ENCODE peak calls at places on chromosomes 5 and 9, in seven cellular contexts. L is psoas muscle; F is cardiac muscle cell; T is HCT116; G is CD4-positive, CD25-positive, alpha-beta regulatory T cell; N is gastrocnemius medialis; A is right atrium auricular region. Q is an unnamed sample. For H3K9me3, the result is how much of the 10 kb centered on the place peaks cover.

GRCh38 chr5:11977904-11978303 is 73.7 kb upstream of the CTNND2 start:
- DNase-seq in A (no peak), T (no peak), G (no peak), F (no peak), L (no peak), N (no peak), Q (no peak)

GRCh38 chr5:139459451-139459934 is 3.0 kb downstream of the ECSCR start:
- DNase-seq in N (no peak), T (no peak), G (no peak), A (no peak), F (no peak), L (no peak), Q (no peak)

GRCh38 chr5:11383506-11384095 is 520.6 kb downstream of the CTNND2 start:
- DNase-seq in A (no peak), F (peak), G (no peak), L (no peak), N (no peak), T (no peak), Q (no peak)

GRCh38 chr5:146366904-146367303 is 28.3 kb downstream of the POU4F3 start:
- DNase-seq in L (no peak), N (no peak), T (no peak), A (no peak), G (no peak), F (no peak), Q (no peak)

GRCh38 chr5:41083306-41083705 is 12.2 kb upstream of the MROH2B start:
- DNase-seq in G (no peak), L (no peak), N (no peak), F (no peak), A (no peak), T (no peak), Q (no peak)

GRCh38 chr5:55304584-55304983 is 2.9 kb downstream of the DHX29 start:
- DNase-seq in F (no peak), L (no peak), A (no peak), T (no peak), N (no peak), G (no peak), Q (no peak)

GRCh38 chr5:98816574-98817222 is 43.2 kb downstream of the RGMB start:
- DNase-seq in F (no peak), N (no peak), T (no peak), A (no peak), G (no peak), L (no peak), Q (no peak)

GRCh38 chr9:70262948-70263347 is 4.2 kb downstream of the SMC5 start:
- DNase-seq in L (no peak), G (no peak), F (no peak), T (no peak), A (no peak), N (no peak), Q (no peak)

GRCh38 chr9:106800691-106801090 is 62.3 kb upstream of the ZNF462 start:
- DNase-seq in G (no peak), L (no peak), A (no peak), F (no peak), T (no peak), N (no peak), Q (no peak)

DNA sequence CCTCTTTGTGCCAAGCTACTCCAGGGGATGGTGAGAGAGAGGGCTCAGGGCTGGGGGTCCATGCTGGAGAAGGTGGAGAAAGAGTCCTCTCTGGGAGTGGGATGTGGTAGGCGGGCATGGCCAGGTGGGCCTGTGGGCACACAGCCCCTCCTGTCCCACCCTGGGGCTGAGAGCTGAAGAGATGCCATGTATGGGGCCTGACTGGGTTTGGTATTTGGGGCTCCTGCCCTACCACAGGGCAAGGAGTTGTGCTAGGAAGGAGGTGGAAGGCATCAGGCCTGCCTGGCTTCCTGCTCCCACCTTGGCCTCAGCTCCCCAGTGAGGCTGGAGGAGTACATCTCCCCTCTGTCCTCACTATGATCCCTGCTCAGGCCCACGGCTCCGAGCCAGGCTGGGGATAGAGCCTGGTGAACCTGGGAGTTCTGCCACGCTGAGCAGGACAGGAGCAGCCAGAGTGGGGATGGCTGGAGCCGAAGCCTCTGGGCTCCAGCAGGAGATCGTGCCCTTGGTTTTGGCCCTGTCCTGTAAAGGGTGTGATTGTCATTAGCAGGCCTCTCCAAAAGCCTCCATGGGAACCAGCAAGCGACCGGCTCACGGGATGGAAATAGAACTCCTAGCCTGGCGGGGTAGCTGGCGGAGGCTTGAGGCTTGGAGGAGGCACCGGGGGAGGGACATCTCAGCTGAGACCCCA is 75.5 kb downstream of the CACNA1B start:
- DNase-seq in G (no peak), F (no peak), A (no peak), T (no peak), L (no peak), N (no peak), Q (no peak)
- H3K9me3 ChIP-seq in G (under half), F (under half), A (under half), T (under half), L (under half), N (under half), Q (under half)

DNA sequence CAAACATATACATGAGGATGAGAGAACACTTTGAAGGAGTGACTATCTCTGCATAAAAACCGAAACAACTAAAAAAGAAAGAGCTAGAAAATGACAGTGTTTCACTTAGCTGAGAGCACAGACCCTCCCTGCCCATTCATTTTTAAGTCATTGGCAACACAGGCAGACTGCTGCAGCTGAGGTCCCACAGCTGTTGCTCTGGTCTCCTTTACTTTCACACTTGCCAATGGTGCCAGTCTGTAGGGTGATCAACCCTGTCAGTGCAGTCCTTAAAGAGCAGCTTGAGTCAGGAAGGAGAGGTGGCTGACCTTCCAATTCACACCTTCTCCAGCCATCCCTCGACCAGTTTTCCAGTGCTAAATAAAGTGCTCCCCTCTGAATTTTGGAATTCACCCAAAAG is 508.3 kb upstream of the CCNG1 start:
- DNase-seq in N (no peak), L (no peak), F (no peak), G (no peak), A (no peak), T (no peak), Q (no peak)
- H3K9me3 ChIP-seq in N (under half), L (under half), F (under half), G (under half), A (under half), T (under half), Q (under half)

GRCh38 chr5:17269201-17269600 is 51.8 kb downstream of the BASP1 start:
- DNase-seq in L (no peak), N (no peak), T (no peak), A (no peak), G (no peak), F (no peak), Q (no peak)
- H3K9me3 ChIP-seq in L (under half), N (under half), T (under half), A (under half), G (under half), F (under half), Q (under half)

DNA sequence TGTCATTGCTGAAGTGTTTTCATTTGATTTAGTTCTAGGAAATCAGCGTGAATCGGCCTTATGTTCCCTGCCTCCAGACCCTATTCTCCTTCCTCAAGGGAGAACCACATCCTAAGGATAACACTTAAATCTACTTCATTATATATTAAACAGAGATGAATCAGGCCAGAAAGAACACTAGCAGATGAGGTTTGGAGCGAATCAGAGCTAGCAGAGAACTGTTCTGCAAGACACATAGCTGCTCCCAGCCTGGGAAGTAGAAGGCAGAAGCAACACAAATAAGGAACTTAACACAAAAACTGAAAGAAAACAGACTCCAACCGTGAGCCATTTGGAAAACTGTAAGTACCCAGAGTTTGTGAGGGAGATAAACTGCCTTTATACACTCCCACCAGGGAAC is 718.2 kb downstream of the SEMA5A start:
- DNase-seq in N (no peak), G (no peak), A (no peak), F (no peak), T (no peak), L (no peak), Q (no peak)
- H3K9me3 ChIP-seq in N (under half), G (under half), A (under half), F (under half), T (under half), L (under half), Q (under half)

DNA sequence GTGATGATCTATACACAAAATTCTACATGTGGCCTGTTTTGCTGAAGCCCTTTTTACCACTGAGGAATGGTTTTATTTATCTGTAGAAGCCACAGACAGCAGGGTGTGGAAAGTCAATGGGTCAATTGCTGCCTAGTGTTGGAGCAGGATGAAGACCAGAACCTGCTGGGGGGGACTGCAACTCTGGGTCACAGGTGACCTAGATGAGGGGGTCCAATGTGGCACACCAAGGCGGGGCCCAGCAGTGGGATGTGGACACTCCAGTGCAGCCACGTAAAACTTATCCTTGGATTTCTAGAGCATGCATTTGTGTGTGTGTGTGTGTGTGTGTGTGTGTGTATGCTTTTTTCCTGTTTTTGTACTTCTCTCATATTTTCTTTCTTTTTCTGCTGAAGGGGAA is 147.5 kb upstream of the PHYKPL start:
- DNase-seq in G (no peak), A (no peak), L (no peak), F (no peak), N (no peak), T (no peak), Q (no peak)
- H3K9me3 ChIP-seq in G (under half), A (under half), L (under half), F (under half), N (under half), T (under half), Q (under half)

GRCh38 chr5:158458086-158458485 is 599.1 kb upstream of the CLINT1 start:
- DNase-seq in T (no peak), A (no peak), G (no peak), F (no peak), N (no peak), L (no peak), Q (no peak)
- H3K9me3 ChIP-seq in T (under half), A (under half), G (under half), F (under half), N (under half), L (under half), Q (under half)

DNA sequence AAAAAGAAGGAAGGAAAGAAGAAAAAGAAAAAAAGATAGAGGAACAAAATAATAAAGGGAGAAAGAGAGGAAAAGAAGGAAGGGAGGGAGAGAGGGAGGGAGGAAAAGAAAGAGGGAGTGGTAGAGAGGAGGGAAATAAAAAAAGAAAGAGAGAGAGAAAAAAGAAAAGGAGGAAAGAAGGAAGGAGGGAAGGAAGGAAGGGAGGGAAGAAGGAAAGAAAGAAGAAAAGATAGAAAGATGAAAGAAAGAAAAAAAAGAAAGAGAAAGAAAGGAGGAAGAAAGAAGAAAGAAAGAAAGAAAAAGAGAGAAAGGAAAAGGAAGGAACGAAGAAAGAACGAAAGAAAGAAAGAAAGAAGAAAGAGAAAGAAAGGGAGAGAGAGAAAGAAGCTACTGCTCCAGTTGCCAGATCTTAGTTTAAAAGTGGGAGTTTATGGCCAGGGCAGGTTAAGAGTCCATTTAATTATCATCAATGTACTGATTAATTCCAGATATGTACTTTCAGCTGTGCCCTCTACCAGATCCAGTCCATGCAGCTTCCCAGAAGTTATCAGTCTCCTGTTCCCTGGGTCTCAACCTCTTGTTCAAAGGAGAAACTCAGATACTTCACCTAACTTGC is 1378.5 kb upstream of the NUDT12 start:
- DNase-seq in G (no peak), A (no peak), L (no peak), T (no peak), N (no peak), F (no peak), Q (no peak)
- H3K9me3 ChIP-seq in G (under half), A (under half), L (under half), T (under half), N (under half), F (under half), Q (under half)

Q was measured in T-helper 17 cell.